ENCODE peak calls at places on chromosomes 7 and 10, in seven cellular contexts. Y is ovary, Z is AG04450, E is fibroblast of mammary gland, N is cardiac muscle cell, L is astrocyte of the cerebellum, G is lower leg skin. X is an unnamed sample.

GRCh38 chr10:102299873-102300272 is 54.5 kb downstream of the GBF1 start:
- DNase-seq in Y (no peak), Z (no peak), E (peak; percentile 88), N (no peak), L (peak; percentile 69), G (no peak), X (peak; percentile 72)

GRCh38 chr7:42886129-42886528 is 25.7 kb downstream of the C7orf25 start:
- DNase-seq in Y (no peak), Z (no peak), E (peak; percentile 32), N (no peak), L (no peak), G (no peak), X (no peak)

GRCh38 chr7:155408657-155409586 is 49.0 kb upstream of the EN2 start:
- DNase-seq in Y (no peak), Z (no peak), E (no peak), N (peak; percentile 55), L (no peak), G (no peak), X (no peak)

GRCh38 chr10:122814493-122814892 is 31.2 kb downstream of the CUZD1 start:
- DNase-seq in Y (no peak), Z (no peak), E (no peak), N (no peak), L (no peak), G (no peak), X (no peak)

GRCh38 chr10:110772454-110773025 is 99.2 kb upstream of the PDCD4 start:
- DNase-seq in Y (no peak), Z (no peak), E (no peak), N (no peak), L (no peak), G (no peak), X (no peak)

GRCh38 chr10:34789993-34790506 is 25.0 kb downstream of the PARD3 start:
- DNase-seq in Y (no peak), Z (no peak), E (no peak), N (peak; percentile 40), L (no peak), G (no peak), X (no peak)

GRCh38 chr10:88065384-88066049 is 202.1 kb downstream of the PTEN start:
- DNase-seq in Y (no peak), Z (no peak), E (no peak), N (no peak), L (no peak), G (no peak), X (no peak)

GRCh38 chr7:117076426-117076943 is 123.2 kb downstream of the ST7 start:
- DNase-seq in Y (no peak), Z (no peak), E (no peak), N (peak; percentile 40), L (no peak), G (no peak), X (no peak)

GRCh38 chr7:117098457-117098856 is 145.2 kb downstream of the ST7 start:
- DNase-seq in Y (no peak), Z (peak; percentile 95), E (peak; percentile 97), N (no peak), L (peak; percentile 94), G (no peak), X (no peak)

GRCh38 chr10:93435061-93435491 is 47.1 kb downstream of the MYOF start:
- DNase-seq in Y (no peak), Z (no peak), E (no peak), N (no peak), L (no peak), G (no peak), X (no peak)

GRCh38 chr7:89507034-89507433 is 647.2 kb upstream of the STEAP1 start:
- DNase-seq in Y (no peak), Z (no peak), E (no peak), N (no peak), L (no peak), G (no peak), X (no peak)

GRCh38 chr7:116679495-116679894 is 7.5 kb downstream of the MET start:
- DNase-seq in Y (no peak), Z (no peak), E (no peak), N (no peak), L (no peak), G (no peak), X (no peak)

GRCh38 chr10:99937630-99938029 is 72.1 kb downstream of the DNMBP start:
- DNase-seq in Y (no peak), Z (no peak), E (no peak), N (no peak), L (no peak), G (no peak), X (no peak)

GRCh38 chr10:13189946-13190345 is 28.6 kb downstream of the MCM10 start:
- DNase-seq in Y (no peak), Z (no peak), E (no peak), N (no peak), L (no peak), G (no peak), X (no peak)

GRCh38 chr7:128829391-128830166 is 627 bp upstream of the FLNC start:
- DNase-seq in Y (no peak), Z (no peak), E (peak; percentile 53), N (peak; percentile 68), L (no peak), G (no peak), X (peak; percentile 52)

DNA sequence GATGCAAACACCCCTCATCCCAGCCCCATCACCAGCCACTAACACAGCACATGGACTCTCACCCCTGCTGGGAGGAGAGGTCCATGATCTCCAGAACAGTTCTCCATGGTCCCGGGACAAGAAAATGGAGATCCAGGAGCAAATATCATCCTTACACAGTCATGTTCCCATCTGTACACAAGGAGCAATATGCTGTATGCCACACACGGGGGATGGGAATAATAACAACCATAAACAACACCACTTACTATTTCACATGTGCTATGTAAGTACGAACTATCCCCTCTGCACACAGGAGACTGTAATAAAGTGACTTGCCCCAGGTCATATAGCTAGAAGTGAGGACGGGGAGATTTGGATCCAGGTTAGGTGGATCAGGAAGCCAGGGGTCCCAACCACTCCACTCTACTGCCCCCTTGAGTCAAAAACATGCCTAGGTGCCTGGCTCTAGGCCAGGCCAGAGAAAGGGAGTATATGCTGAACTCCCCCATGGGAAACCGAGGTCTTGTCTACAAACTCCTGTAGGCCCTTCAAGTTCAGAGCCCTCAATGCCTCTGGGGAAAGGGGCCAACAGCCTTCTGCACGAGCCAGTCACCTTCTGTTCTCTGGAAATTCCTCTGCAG is 34.1 kb downstream of the LRRC20 start:
- DNase-seq in Y (no peak), Z (no peak), E (peak; percentile 47), N (peak; percentile 30), L (no peak), G (no peak), X (no peak)
- TF ChIP-seq CTCF in Y (no peak), Z (peak; percentile 56), E (peak; percentile 73), N (peak; percentile 71), L (peak; percentile 74), G (no peak), X (peak; percentile 76)

GRCh38 chr7:2445047-2445446 is 31.2 kb downstream of the GRIFIN start:
- DNase-seq in Y (no peak), Z (no peak), E (peak; percentile 31), N (no peak), L (no peak), G (no peak), X (no peak)
- H3K4me3 ChIP-seq in Y (no peak overlapping the region), Z (no peak overlapping the region), E (no peak overlapping the region), N (no peak overlapping the region), L (no peak overlapping the region), G (no peak overlapping the region), X (no peak overlapping the region)

GRCh38 chr10:74099836-74100235 is 50.8 kb downstream of the AP3M1 start:
- DNase-seq in Y (no peak), Z (no peak), E (no peak), N (no peak), L (no peak), G (no peak), X (no peak)

GRCh38 chr10:74107391-74107790 is 43.2 kb downstream of the AP3M1 start:
- DNase-seq in Y (no peak), Z (no peak), E (no peak), N (no peak), L (no peak), G (no peak), X (no peak)

GRCh38 chr10:74104996-74105395 is 45.6 kb downstream of the AP3M1 start:
- DNase-seq in Y (no peak), Z (no peak), E (no peak), N (no peak), L (no peak), G (no peak), X (no peak)

GRCh38 chr10:74104480-74104879 is 46.1 kb downstream of the AP3M1 start:
- DNase-seq in Y (no peak), Z (no peak), E (no peak), N (no peak), L (no peak), G (no peak), X (no peak)

GRCh38 chr10:74103560-74104248 is 46.9 kb downstream of the AP3M1 start:
- DNase-seq in Y (no peak), Z (no peak), E (peak; percentile 38), N (no peak), L (peak; percentile 24), G (no peak), X (no peak)
- TF ChIP-seq CTCF in Y (no peak), Z (peak; percentile 50), E (peak; percentile 49), N (peak; percentile 48), L (peak; percentile 58), G (no peak), X (peak; percentile 61)

GRCh38 chr7:5591547-5591899 is 167.9 kb upstream of the TNRC18 start:
- DNase-seq in Y (peak; percentile 43), Z (peak; percentile 60), E (no peak), N (peak; percentile 86), L (peak; percentile 82), G (no peak), X (peak; percentile 86)

GRCh38 chr7:5594616-5595544 is 171.2 kb upstream of the TNRC18 start:
- DNase-seq in Y (peak; percentile 64), Z (no peak), E (peak; percentile 56), N (peak; percentile 70), L (no peak), G (no peak), X (no peak)

GRCh38 chr7:5589819-5590595 is 166.4 kb upstream of the TNRC18 start:
- DNase-seq in Y (no peak), Z (no peak), E (no peak), N (no peak), L (no peak), G (no peak), X (no peak)

GRCh38 chr7:5586963-5587348 is 163.3 kb upstream of the TNRC18 start:
- DNase-seq in Y (no peak), Z (no peak), E (no peak), N (no peak), L (no peak), G (no peak), X (no peak)

DNA sequence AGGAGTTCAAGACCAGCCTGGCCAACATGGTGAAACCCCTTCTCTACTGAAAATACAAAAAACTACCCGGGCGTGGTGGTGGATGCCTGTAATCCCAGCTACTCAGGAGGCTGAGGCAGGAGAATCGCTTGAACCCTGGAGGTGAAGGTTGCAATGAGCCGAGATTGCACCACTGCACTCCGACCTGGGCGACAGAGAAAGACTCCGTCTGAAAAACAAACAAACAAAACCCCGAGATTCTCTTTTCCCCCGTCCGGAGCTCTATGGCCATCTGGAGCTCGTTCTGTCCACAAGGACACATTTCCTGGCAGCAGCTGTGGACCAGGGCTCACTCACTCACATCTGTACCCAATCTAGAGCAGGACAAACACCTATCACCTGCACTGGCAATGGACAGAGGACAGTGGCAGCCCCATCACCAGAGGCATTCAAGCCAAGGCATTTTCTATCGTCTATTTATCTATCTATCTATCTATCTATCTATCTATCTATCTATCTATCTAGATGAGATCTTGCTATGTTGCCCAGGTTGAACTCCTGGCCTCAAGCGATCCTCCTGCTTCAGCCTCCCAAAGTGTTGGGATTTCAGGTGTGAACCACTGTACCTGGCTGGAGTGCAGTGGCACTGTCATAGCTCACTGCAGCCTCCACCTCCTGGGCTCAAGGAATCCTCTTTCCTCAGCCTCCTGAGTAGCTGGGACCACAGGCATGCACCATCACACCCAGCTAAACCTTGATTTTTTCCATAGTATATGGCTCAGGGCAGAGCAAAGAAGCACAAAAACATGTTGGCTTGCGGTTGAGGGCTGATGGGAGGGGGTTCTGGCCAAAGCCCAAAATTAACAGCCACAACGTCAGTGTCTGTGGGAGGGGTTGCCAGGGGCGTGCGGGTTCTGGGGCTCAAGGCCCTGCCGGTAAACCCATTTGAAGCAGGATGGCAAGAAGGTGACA is 167.2 kb upstream of the TNRC18 start:
- DNase-seq in Y (no peak), Z (no peak), E (no peak), N (no peak), L (peak; percentile 78), G (no peak), X (no peak)
- H3K4me3 ChIP-seq in Y (no peak overlapping the region), Z (no peak overlapping the region), E (no peak overlapping the region), N (no peak overlapping the region), L (no peak overlapping the region), G (no peak overlapping the region), X (peak overlapping the region; percentile 11)